ENCODE peak calls at places on chromosomes 2 and 18, in five cellular contexts. O is activated CD4-positive, CD25-positive, alpha-beta regulatory T cell; X is stimulated activated CD8-positive, alpha-beta memory T cell treated with anti-CD3 and anti-CD28 coated beads, Interleukin-7, amount 100 ng/mL, for 4 hours; L is progenitor cell of endocrine pancreas; M is fibroblast of lung. P is an unnamed sample.

GRCh38 chr2:182866461-182867369 is at the start of gene FRZB:
- DNase-seq in O (no peak), X (no peak), L (peak; percentile 39), M (peak; percentile 76), P (no peak)

GRCh38 chr18:63850010-63850409 is 37.5 kb upstream of the SERPINB2 start:
- DNase-seq in O (no peak), X (no peak), L (no peak), M (peak; percentile 43), P (no peak)

GRCh38 chr18:9683418-9684396 is 24.4 kb upstream of the RAB31 start:
- DNase-seq in O (no peak), X (no peak), L (no peak), M (peak; percentile 77), P (no peak)

GRCh38 chr2:232481322-232482140 is 6.1 kb downstream of the ECEL1 start:
- DNase-seq in O (no peak), X (no peak), L (no peak), M (no peak), P (no peak)

GRCh38 chr18:7885763-7886295 is 318.7 kb downstream of the PTPRM start:
- DNase-seq in O (no peak), X (no peak), L (no peak), M (no peak), P (no peak)

GRCh38 chr18:318791-319291 is 51.0 kb upstream of the THOC1 start:
- DNase-seq in O (no peak), X (no peak), L (no peak), M (peak; percentile 6), P (no peak)

GRCh38 chr2:106096446-106097369 is 97.4 kb downstream of the UXS1 start:
- DNase-seq in O (no peak), X (no peak), L (no peak), M (no peak), P (no peak)

GRCh38 chr2:226515344-226516055 is 284.1 kb downstream of the IRS1 start:
- DNase-seq in O (no peak), X (no peak), L (no peak), M (peak; percentile 87), P (no peak)

GRCh38 chr18:26804474-26804873 is 61.0 kb downstream of the AQP4 start:
- DNase-seq in O (no peak), X (no peak), L (no peak), M (no peak), P (no peak)

GRCh38 chr2:24513672-24514071 is 22.6 kb downstream of the NCOA1 start:
- DNase-seq in O (no peak), X (no peak), L (no peak), M (no peak), P (no peak)

GRCh38 chr2:163259489-163259888 is 420.9 kb upstream of the KCNH7 start:
- DNase-seq in O (no peak), X (no peak), L (no peak), M (no peak), P (no peak)

GRCh38 chr2:223519471-223519870 is 82.7 kb downstream of the SCG2 start:
- DNase-seq in O (no peak), X (no peak), L (no peak), M (no peak), P (no peak)

GRCh38 chr2:55338268-55338667 is 69.2 kb upstream of the MTIF2 start:
- DNase-seq in O (no peak), X (no peak), L (no peak), M (peak; percentile 30), P (no peak)

GRCh38 chr2:21263622-21264021 is 139.9 kb downstream of the TDRD15 start:
- DNase-seq in O (no peak), X (no peak), L (no peak), M (no peak), P (no peak)

GRCh38 chr2:120499784-120500495 is 154.0 kb downstream of the INHBB start:
- DNase-seq in O (no peak), X (no peak), L (no peak), M (no peak), P (no peak)

GRCh38 chr2:174972924-174973323 is 32.3 kb downstream of the CHN1 start:
- DNase-seq in O (no peak), X (no peak), L (no peak), M (peak; percentile 32), P (no peak)

GRCh38 chr18:8507361-8507760 is 101.9 kb upstream of the RAB12 start:
- DNase-seq in O (no peak), X (no peak), L (no peak), M (no peak), P (no peak)

GRCh38 chr2:219684721-219685689 is 57.6 kb downstream of the SLC4A3 start:
- DNase-seq in O (no peak), X (peak; percentile 38), L (no peak), M (peak; percentile 62), P (no peak)

GRCh38 chr2:170502400-170503135 is 212.6 kb upstream of the SP5 start:
- DNase-seq in O (no peak), X (no peak), L (no peak), M (no peak), P (no peak)

GRCh38 chr2:183029219-183029618 is 9.0 kb downstream of the NCKAP1 start:
- DNase-seq in O (no peak), X (no peak), L (no peak), M (no peak), P (no peak)

GRCh38 chr2:101442042-101442666 is 32.8 kb downstream of the RFX8 start:
- DNase-seq in O (no peak), X (no peak), L (no peak), M (peak; percentile 60), P (no peak)

GRCh38 chr18:23572012-23572411 is 14.3 kb downstream of the NPC1 start:
- DNase-seq in O (no peak), X (no peak), L (no peak), M (no peak), P (no peak)

GRCh38 chr2:69151974-69152373 is 139.0 kb downstream of the ANTXR1 start:
- DNase-seq in O (no peak), X (no peak), L (no peak), M (no peak), P (no peak)

GRCh38 chr2:19114754-19115231 is 243.6 kb downstream of the OSR1 start:
- DNase-seq in O (no peak), X (no peak), L (no peak), M (no peak), P (no peak)

GRCh38 chr2:230155359-230155758 is 64.4 kb downstream of the SP110 start:
- DNase-seq in O (no peak), X (no peak), L (no peak), M (no peak), P (no peak)

GRCh38 chr2:236745420-236746210 is 176.0 kb downstream of the ACKR3 start:
- DNase-seq in O (no peak), X (no peak), L (peak; percentile 24), M (peak; percentile 63), P (no peak)

GRCh38 chr2:147345246-147345645 is 499.6 kb upstream of the ACVR2A start:
- DNase-seq in O (no peak), X (no peak), L (no peak), M (peak; percentile 72), P (no peak)

GRCh38 chr2:130805613-130806012 is 31.1 kb upstream of the ARHGEF4 start:
- DNase-seq in O (no peak), X (no peak), L (no peak), M (no peak), P (no peak)

GRCh38 chr18:26717123-26717522 is 148.4 kb downstream of the AQP4 start:
- DNase-seq in O (no peak), X (no peak), L (no peak), M (no peak), P (no peak)

GRCh38 chr2:189526936-189527654 is 53.5 kb downstream of the SLC40A1 start:
- DNase-seq in O (no peak), X (no peak), L (no peak), M (no peak), P (no peak)

GRCh38 chr18:41347057-41347456 is 608.0 kb upstream of the PIK3C3 start:
- DNase-seq in O (no peak), X (no peak), L (no peak), M (peak; percentile 82), P (no peak)

GRCh38 chr2:27282892-27283291 is 663 bp downstream of the TRIM54 start:
- DNase-seq in O (no peak), X (no peak), L (no peak), M (no peak), P (no peak)

GRCh38 chr2:207796585-207797350 is 27.1 kb upstream of the FZD5 start:
- DNase-seq in O (no peak), X (no peak), L (peak; percentile 56), M (peak; percentile 31), P (no peak)

GRCh38 chr2:132581917-132582316 is 88.1 kb downstream of the LYPD1 start:
- DNase-seq in O (no peak), X (no peak), L (no peak), M (no peak), P (no peak)

GRCh38 chr2:219099319-219099718 is 38.6 kb upstream of the IHH start:
- DNase-seq in O (no peak), X (no peak), L (no peak), M (peak; percentile 26), P (no peak)

GRCh38 chr18:54386043-54386442 is 28.3 kb downstream of the C18orf54 start:
- DNase-seq in O (no peak), X (no peak), L (no peak), M (no peak), P (no peak)

GRCh38 chr2:240337028-240337427 is 98.4 kb upstream of the GPC1 start:
- DNase-seq in O (no peak), X (no peak), L (no peak), M (no peak), P (no peak)